ENCODE peak calls at places on chromosomes 4 and X, in six cellular contexts. One of them, this sample, is unnamed. For H3K4me1 and H3K27me3, the result is how much of the 10 kb centered on the place peaks cover.

GRCh38 chrX:133913658-133914388 is 71.6 kb downstream of the GPC3 start:
- DNase-seq in transverse colon: no peak
- DNase-seq in tibial nerve: no peak
- DNase-seq in GM12878: no peak
- DNase-seq in K562: no peak
- DNase-seq in suprapubic skin: no peak
- DNase-seq in this sample: no peak

GRCh38 chr4:41471126-41471665 is 66.8 kb upstream of the LIMCH1 start:
- DNase-seq in GM12878: no peak
- DNase-seq in transverse colon: no peak
- DNase-seq in suprapubic skin: no peak
- DNase-seq in K562: no peak
- DNase-seq in tibial nerve: no peak
- DNase-seq in this sample: no peak

GRCh38 chr4:166309286-166309685 is 436.2 kb downstream of the TLL1 start:
- DNase-seq in tibial nerve: no peak
- DNase-seq in transverse colon: no peak
- DNase-seq in GM12878: no peak
- DNase-seq in suprapubic skin: no peak
- DNase-seq in K562: no peak
- DNase-seq in this sample: no peak

GRCh38 chrX:40201486-40201885 is 103.7 kb upstream of the BCOR start:
- DNase-seq in tibial nerve: no peak
- DNase-seq in transverse colon: no peak
- DNase-seq in suprapubic skin: no peak
- DNase-seq in GM12878: peak
- DNase-seq in K562: no peak
- DNase-seq in this sample: no peak

GRCh38 chrX:48709522-48710117 is 13.1 kb downstream of the SUV39H1 start:
- DNase-seq in tibial nerve: no peak
- DNase-seq in GM12878: no peak
- DNase-seq in K562: no peak
- DNase-seq in suprapubic skin: no peak
- DNase-seq in transverse colon: no peak
- DNase-seq in this sample: no peak

GRCh38 chr4:116015062-116015461 is 901.6 kb upstream of the NDST4 start:
- DNase-seq in K562: no peak
- DNase-seq in suprapubic skin: no peak
- DNase-seq in tibial nerve: no peak
- DNase-seq in transverse colon: no peak
- DNase-seq in GM12878: no peak
- DNase-seq in this sample: no peak

GRCh38 chr4:109007976-109008375 is 245.1 kb upstream of the ETNPPL start:
- DNase-seq in K562: no peak
- DNase-seq in transverse colon: no peak
- DNase-seq in GM12878: no peak
- DNase-seq in tibial nerve: no peak
- DNase-seq in suprapubic skin: no peak
- DNase-seq in this sample: no peak

GRCh38 chr4:87716350-87717041 is 66.4 kb downstream of the DMP1 start:
- DNase-seq in GM12878: no peak
- DNase-seq in tibial nerve: peak
- DNase-seq in suprapubic skin: no peak
- DNase-seq in transverse colon: no peak
- DNase-seq in K562: no peak
- DNase-seq in this sample: peak

GRCh38 chr4:175273995-175274753 is 356.0 kb downstream of the ADAM29 start:
- DNase-seq in GM12878: no peak
- DNase-seq in tibial nerve: no peak
- DNase-seq in transverse colon: no peak
- DNase-seq in suprapubic skin: no peak
- DNase-seq in K562: no peak
- DNase-seq in this sample: no peak

GRCh38 chr4:56976878-56977320 is 507 bp downstream of the NOA1 start:
- DNase-seq in K562: peak
- DNase-seq in transverse colon: peak
- DNase-seq in GM12878: no peak
- DNase-seq in suprapubic skin: no peak
- DNase-seq in tibial nerve: no peak
- DNase-seq in this sample: no peak

GRCh38 chr4:14095881-14096280 is 468.4 kb upstream of the BOD1L1 start:
- DNase-seq in K562: no peak
- DNase-seq in tibial nerve: no peak
- DNase-seq in transverse colon: no peak
- DNase-seq in GM12878: no peak
- DNase-seq in suprapubic skin: no peak
- DNase-seq in this sample: no peak

GRCh38 chrX:119605398-119605738 is 856 bp downstream of the NKRF start:
- DNase-seq in transverse colon: no peak
- DNase-seq in K562: peak
- DNase-seq in GM12878: no peak
- DNase-seq in tibial nerve: peak
- DNase-seq in suprapubic skin: no peak
- DNase-seq in this sample: no peak

GRCh38 chr4:177093964-177094363 is 215.7 kb upstream of the NEIL3 start:
- DNase-seq in suprapubic skin: no peak
- DNase-seq in GM12878: no peak
- DNase-seq in K562: no peak
- DNase-seq in transverse colon: no peak
- DNase-seq in tibial nerve: no peak
- DNase-seq in this sample: no peak

GRCh38 chr4:36676139-36677050 is 395.0 kb downstream of the DTHD1 start:
- DNase-seq in GM12878: no peak
- DNase-seq in transverse colon: no peak
- DNase-seq in suprapubic skin: no peak
- DNase-seq in K562: no peak
- DNase-seq in tibial nerve: no peak
- DNase-seq in this sample: no peak

GRCh38 chr4:48258845-48259397 is 10.7 kb downstream of the TEC start:
- DNase-seq in GM12878: no peak
- DNase-seq in K562: no peak
- DNase-seq in tibial nerve: no peak
- DNase-seq in suprapubic skin: no peak
- DNase-seq in transverse colon: no peak
- DNase-seq in this sample: no peak

GRCh38 chr4:182478475-182478874 is 235.3 kb downstream of the TENM3 start:
- DNase-seq in GM12878: no peak
- DNase-seq in tibial nerve: no peak
- DNase-seq in K562: peak
- DNase-seq in suprapubic skin: no peak
- DNase-seq in transverse colon: no peak
- DNase-seq in this sample: no peak

GRCh38 chr4:25915359-25915716 is 1.3 kb downstream of the SMIM20 start:
- DNase-seq in GM12878: no peak
- DNase-seq in suprapubic skin: no peak
- DNase-seq in tibial nerve: peak
- DNase-seq in transverse colon: no peak
- DNase-seq in K562: peak
- DNase-seq in this sample: peak
- H3K4me1 ChIP-seq in GM12878: under half
- H3K4me1 ChIP-seq in suprapubic skin: under half
- H3K4me1 ChIP-seq in tibial nerve: under half
- H3K4me1 ChIP-seq in transverse colon: under half
- H3K4me1 ChIP-seq in K562: under half
- H3K4me1 ChIP-seq in this sample: under half

GRCh38 chr4:6196871-6197270 is 3.5 kb downstream of the JAKMIP1 start:
- DNase-seq in GM12878: no peak
- DNase-seq in K562: no peak
- DNase-seq in tibial nerve: no peak
- DNase-seq in transverse colon: no peak
- DNase-seq in suprapubic skin: no peak
- DNase-seq in this sample: no peak

GRCh38 chr4:6196324-6196723 is 4.0 kb downstream of the JAKMIP1 start:
- DNase-seq in transverse colon: no peak
- DNase-seq in suprapubic skin: no peak
- DNase-seq in K562: no peak
- DNase-seq in GM12878: no peak
- DNase-seq in tibial nerve: no peak
- DNase-seq in this sample: no peak

GRCh38 chr4:6195602-6196319 is 4.6 kb downstream of the JAKMIP1 start:
- DNase-seq in GM12878: no peak
- DNase-seq in tibial nerve: no peak
- DNase-seq in K562: no peak
- DNase-seq in transverse colon: no peak
- DNase-seq in suprapubic skin: no peak
- DNase-seq in this sample: no peak

GRCh38 chr4:6193399-6193798 is 7.0 kb downstream of the JAKMIP1 start:
- DNase-seq in suprapubic skin: no peak
- DNase-seq in GM12878: no peak
- DNase-seq in transverse colon: no peak
- DNase-seq in tibial nerve: no peak
- DNase-seq in K562: no peak
- DNase-seq in this sample: no peak

GRCh38 chr4:6194458-6195195 is 5.7 kb downstream of the JAKMIP1 start:
- DNase-seq in transverse colon: no peak
- DNase-seq in suprapubic skin: no peak
- DNase-seq in GM12878: no peak
- DNase-seq in K562: no peak
- DNase-seq in tibial nerve: no peak
- DNase-seq in this sample: no peak
- H3K27me3 ChIP-seq in transverse colon: under half
- H3K27me3 ChIP-seq in suprapubic skin: half or more
- H3K27me3 ChIP-seq in GM12878: under half
- H3K27me3 ChIP-seq in K562: under half
- H3K27me3 ChIP-seq in tibial nerve: under half
- H3K27me3 ChIP-seq in this sample: under half

GRCh38 chr4:139177888-139178609 is 1.0 kb upstream of the ELF2 start:
- DNase-seq in K562: peak
- DNase-seq in transverse colon: peak
- DNase-seq in suprapubic skin: peak
- DNase-seq in tibial nerve: peak
- DNase-seq in GM12878: peak
- DNase-seq in this sample: peak

GRCh38 chr4:139175647-139176298 is 1.2 kb downstream of the ELF2 start:
- DNase-seq in K562: no peak
- DNase-seq in suprapubic skin: no peak
- DNase-seq in GM12878: no peak
- DNase-seq in tibial nerve: no peak
- DNase-seq in transverse colon: no peak
- DNase-seq in this sample: no peak

GRCh38 chr4:139176299-139177048 is 544 bp downstream of the ELF2 start:
- DNase-seq in K562: peak
- DNase-seq in GM12878: no peak
- DNase-seq in tibial nerve: peak
- DNase-seq in suprapubic skin: peak
- DNase-seq in transverse colon: peak
- DNase-seq in this sample: peak

GRCh38 chr4:139171878-139172691 is 4.9 kb downstream of the ELF2 start:
- DNase-seq in suprapubic skin: no peak
- DNase-seq in GM12878: no peak
- DNase-seq in tibial nerve: no peak
- DNase-seq in transverse colon: no peak
- DNase-seq in K562: peak
- DNase-seq in this sample: no peak

GRCh38 chr4:139177049-139177887 is at the start of gene ELF2:
- DNase-seq in suprapubic skin: peak
- DNase-seq in K562: peak
- DNase-seq in GM12878: no peak
- DNase-seq in transverse colon: peak
- DNase-seq in tibial nerve: peak
- DNase-seq in this sample: peak
- TF ChIP-seq EP300 in suprapubic skin: no peak
- TF ChIP-seq EP300 in K562: no peak
- TF ChIP-seq EP300 in GM12878: no peak
- TF ChIP-seq EP300 in transverse colon: no peak
- TF ChIP-seq EP300 in tibial nerve: no peak
- TF ChIP-seq EP300 in this sample: peak

GRCh38 chr4:185735887-185736286 is 76.1 kb downstream of the SORBS2 start:
- DNase-seq in tibial nerve: no peak
- DNase-seq in K562: no peak
- DNase-seq in GM12878: no peak
- DNase-seq in transverse colon: no peak
- DNase-seq in suprapubic skin: no peak
- DNase-seq in this sample: no peak
- H3K4me1 ChIP-seq in tibial nerve: under half
- H3K4me1 ChIP-seq in K562: under half
- H3K4me1 ChIP-seq in GM12878: under half
- H3K4me1 ChIP-seq in transverse colon: under half
- H3K4me1 ChIP-seq in suprapubic skin: under half
- H3K4me1 ChIP-seq in this sample: under half

GRCh38 chrX:107506596-107507031 is 57.2 kb downstream of the FRMPD3 start:
- DNase-seq in K562: no peak
- DNase-seq in suprapubic skin: no peak
- DNase-seq in tibial nerve: no peak
- DNase-seq in transverse colon: no peak
- DNase-seq in GM12878: no peak
- DNase-seq in this sample: no peak

GRCh38 chrX:107507744-107508117 is 58.3 kb downstream of the FRMPD3 start:
- DNase-seq in tibial nerve: no peak
- DNase-seq in suprapubic skin: no peak
- DNase-seq in transverse colon: no peak
- DNase-seq in K562: no peak
- DNase-seq in GM12878: no peak
- DNase-seq in this sample: no peak

GRCh38 chrX:107507093-107507743 is 57.8 kb downstream of the FRMPD3 start:
- DNase-seq in transverse colon: no peak
- DNase-seq in K562: no peak
- DNase-seq in tibial nerve: no peak
- DNase-seq in suprapubic skin: no peak
- DNase-seq in GM12878: no peak
- DNase-seq in this sample: no peak

GRCh38 chrX:107505223-107505622 is 55.8 kb downstream of the FRMPD3 start:
- DNase-seq in K562: no peak
- DNase-seq in tibial nerve: no peak
- DNase-seq in GM12878: no peak
- DNase-seq in transverse colon: no peak
- DNase-seq in suprapubic skin: no peak
- DNase-seq in this sample: no peak

DNA sequence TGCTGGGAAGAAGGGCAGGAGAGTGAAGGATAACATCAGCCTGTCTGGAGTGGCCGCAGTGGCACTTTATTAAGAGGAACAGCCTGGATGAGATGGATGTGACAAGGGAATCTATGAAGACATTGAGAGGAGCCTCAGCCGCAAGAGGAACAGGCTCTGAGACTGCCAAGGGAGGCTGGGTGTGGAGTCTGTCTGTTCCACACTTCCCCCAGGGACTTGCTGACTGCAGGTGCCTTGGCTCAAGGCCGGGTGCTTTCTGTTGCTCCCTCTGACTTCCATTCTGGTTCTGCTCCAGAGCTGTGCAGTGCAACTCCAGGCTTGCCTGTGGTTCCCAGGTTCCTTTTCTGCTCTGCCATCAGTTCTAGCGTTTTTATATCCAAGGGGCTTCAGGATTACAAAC is 54.5 kb downstream of the FRMPD3 start:
- DNase-seq in tibial nerve: no peak
- DNase-seq in transverse colon: no peak
- DNase-seq in K562: no peak
- DNase-seq in suprapubic skin: no peak
- DNase-seq in GM12878: no peak
- DNase-seq in this sample: no peak
- H3K27me3 ChIP-seq in tibial nerve: under half
- H3K27me3 ChIP-seq in transverse colon: under half
- H3K27me3 ChIP-seq in K562: under half
- H3K27me3 ChIP-seq in suprapubic skin: under half
- H3K27me3 ChIP-seq in GM12878: under half
- H3K27me3 ChIP-seq in this sample: under half